ENCODE peak calls at places on chromosomes 16 and 17, in six cellular contexts. E is DMS79 treated with DMSO at 0.1 percent for 48 hours; O is EH; T is brain microvascular endothelial cell; H is neural progenitor cell; K is stimulated activated CD8-positive, alpha-beta memory T cell treated with anti-CD3 and anti-CD28 coated beads, Interleukin-7, amount 100 ng/mL, for 24 hours. N is an unnamed sample.

GRCh38 chr17:1055751-1056645 is 59.1 kb downstream of the TIMM22 start:
- DNase-seq in E (no peak), O (peak), T (peak), H (peak), K (no peak), N (peak)

GRCh38 chr17:12665263-12666210 is at the start of gene MYOCD:
- DNase-seq in E (no peak), O (peak), T (peak), H (peak), K (no peak), N (peak)

GRCh38 chr17:59381716-59382570 is 50.5 kb downstream of the YPEL2 start:
- DNase-seq in E (no peak), O (no peak), T (no peak), H (no peak), K (no peak), N (no peak)

GRCh38 chr17:75113798-75114551 is 4.2 kb downstream of the ARMC7 start:
- DNase-seq in E (peak), O (peak), T (peak), H (peak), K (peak), N (peak)

GRCh38 chr16:89921699-89922476 is 1.3 kb upstream of the TUBB3 start:
- DNase-seq in E (peak), O (peak), T (peak), H (peak), K (no peak), N (peak)

GRCh38 chr16:4346205-4346781 is 4.8 kb downstream of the PAM16 start:
- DNase-seq in E (no peak), O (no peak), T (no peak), H (no peak), K (no peak), N (no peak)

GRCh38 chr17:83057793-83058477 is 21.5 kb upstream of the METRNL start:
- DNase-seq in E (no peak), O (no peak), T (no peak), H (peak), K (no peak), N (no peak)

GRCh38 chr17:81218459-81218858 is 4.3 kb downstream of the CEP131 start:
- DNase-seq in E (no peak), O (no peak), T (no peak), H (no peak), K (no peak), N (no peak)

GRCh38 chr16:70689970-70690905 is 4.4 kb upstream of the MTSS2 start:
- DNase-seq in E (no peak), O (no peak), T (no peak), H (no peak), K (no peak), N (no peak)

GRCh38 chr17:38511126-38512108 is 83.2 kb downstream of the ARHGAP23 start:
- DNase-seq in E (no peak), O (peak), T (no peak), H (no peak), K (no peak), N (no peak)

GRCh38 chr16:54944002-54944401 is 13.3 kb downstream of the IRX5 start:
- DNase-seq in E (no peak), O (no peak), T (no peak), H (no peak), K (no peak), N (no peak)

GRCh38 chr16:81168406-81168805 is 70.1 kb upstream of the BCO1 start:
- DNase-seq in E (no peak), O (no peak), T (no peak), H (no peak), K (no peak), N (no peak)

GRCh38 chr16:49078104-49078503 is 203.5 kb downstream of the CBLN1 start:
- DNase-seq in E (no peak), O (no peak), T (no peak), H (no peak), K (no peak), N (no peak)

GRCh38 chr16:69187387-69187890 is 475 bp downstream of the SNTB2 start:
- DNase-seq in E (peak), O (peak), T (no peak), H (peak), K (no peak), N (peak)

GRCh38 chr16:83312846-83313245 is 494.9 kb upstream of the HSBP1 start:
- DNase-seq in E (no peak), O (no peak), T (no peak), H (no peak), K (no peak), N (no peak)

GRCh38 chr16:84888450-84888849 is 68.7 kb downstream of the CRISPLD2 start:
- DNase-seq in E (no peak), O (peak), T (no peak), H (no peak), K (no peak), N (no peak)

GRCh38 chr17:45341389-45342158 is 24.8 kb upstream of the MAP3K14 start:
- DNase-seq in E (no peak), O (peak), T (peak), H (peak), K (no peak), N (no peak)